ENCODE peak calls at places on chromosomes 7 and 10, in six cellular contexts. B, W, G, J, E and U are unnamed samples.

GRCh38 chr7:129225206-129225930 is 538 bp downstream of the AHCYL2 start:
- DNase-seq in B (peak; percentile 66), W (peak; percentile 4), G (peak; percentile 42), J (peak; percentile 65), E (peak; percentile 29), U (peak; percentile 45)

GRCh38 chr10:44193567-44194220 is 191.2 kb downstream of the CXCL12 start:
- DNase-seq in B (no peak), W (no peak), G (no peak), J (no peak), E (no peak), U (no peak)

GRCh38 chr10:125761961-125762360 is 13.7 kb downstream of the MMP21 start:
- DNase-seq in B (no peak), W (no peak), G (no peak), J (no peak), E (no peak), U (no peak)

GRCh38 chr10:1477578-1477977 is 259.7 kb downstream of the ADARB2 start:
- DNase-seq in B (no peak), W (no peak), G (no peak), J (no peak), E (no peak), U (no peak)

GRCh38 chr7:131294553-131294952 is 33.1 kb upstream of the MKLN1 start:
- DNase-seq in B (no peak), W (no peak), G (peak; percentile 30), J (no peak), E (no peak), U (no peak)

GRCh38 chr10:123611876-123612275 is 54.3 kb upstream of the GPR26 start:
- DNase-seq in B (no peak), W (no peak), G (no peak), J (no peak), E (no peak), U (no peak)

GRCh38 chr7:3916146-3916545 is 615.1 kb downstream of the SDK1 start:
- DNase-seq in B (no peak), W (no peak), G (peak; percentile 17), J (no peak), E (no peak), U (no peak)

GRCh38 chr7:130598056-130598455 is 70.5 kb downstream of the COPG2 start:
- DNase-seq in B (no peak), W (no peak), G (no peak), J (no peak), E (no peak), U (no peak)